ENCODE peak calls at places on chromosomes 3 and 15, in five cellular contexts. One of them, this sample, is unnamed.

GRCh38 chr15:76162784-76163428 is 103.1 kb downstream of the TMEM266 start:
- DNase-seq in SK-N-SH: no peak
- DNase-seq in IMR-90: no peak
- DNase-seq in adrenal gland: no peak
- DNase-seq in HepG2: no peak
- DNase-seq in this sample: no peak

GRCh38 chr3:13113346-13114335 is 40.4 kb upstream of the IQSEC1 start:
- DNase-seq in HepG2: no peak
- DNase-seq in adrenal gland: no peak
- DNase-seq in SK-N-SH: no peak
- DNase-seq in IMR-90: no peak
- DNase-seq in this sample: peak; percentile 22

GRCh38 chr15:65305776-65306175 is 1.3 kb downstream of the RNU5B-1 start:
- DNase-seq in adrenal gland: no peak
- DNase-seq in SK-N-SH: no peak
- DNase-seq in IMR-90: no peak
- DNase-seq in HepG2: no peak
- DNase-seq in this sample: no peak

GRCh38 chr3:69451594-69451993 is 65.7 kb upstream of the FRMD4B start:
- DNase-seq in IMR-90: no peak
- DNase-seq in adrenal gland: peak; percentile 63
- DNase-seq in HepG2: no peak
- DNase-seq in SK-N-SH: peak; percentile 78
- DNase-seq in this sample: no peak

GRCh38 chr3:98580774-98581365 is 12.5 kb downstream of the CPOX start:
- DNase-seq in IMR-90: no peak
- DNase-seq in HepG2: no peak
- DNase-seq in SK-N-SH: no peak
- DNase-seq in adrenal gland: no peak
- DNase-seq in this sample: no peak

GRCh38 chr3:101970915-101971314 is 121.6 kb downstream of the NFKBIZ start:
- DNase-seq in SK-N-SH: no peak
- DNase-seq in HepG2: no peak
- DNase-seq in adrenal gland: no peak
- DNase-seq in IMR-90: no peak
- DNase-seq in this sample: no peak

GRCh38 chr3:69370945-69371301 is 15.0 kb downstream of the FRMD4B start:
- DNase-seq in HepG2: no peak
- DNase-seq in IMR-90: no peak
- DNase-seq in SK-N-SH: no peak
- DNase-seq in adrenal gland: no peak
- DNase-seq in this sample: no peak

GRCh38 chr3:46629571-46630517 is 17.5 kb downstream of the FAM240A start:
- DNase-seq in HepG2: no peak
- DNase-seq in IMR-90: peak; percentile 76
- DNase-seq in adrenal gland: peak; percentile 86
- DNase-seq in SK-N-SH: peak; percentile 50
- DNase-seq in this sample: peak; percentile 80

GRCh38 chr15:33801954-33802353 is 166.3 kb upstream of the CHRM5 start:
- DNase-seq in HepG2: no peak
- DNase-seq in SK-N-SH: no peak
- DNase-seq in adrenal gland: no peak
- DNase-seq in IMR-90: no peak
- DNase-seq in this sample: no peak

GRCh38 chr3:134232976-134233375 is 17.7 kb downstream of the RYK start:
- DNase-seq in adrenal gland: no peak
- DNase-seq in HepG2: no peak
- DNase-seq in SK-N-SH: no peak
- DNase-seq in IMR-90: no peak
- DNase-seq in this sample: no peak

GRCh38 chr3:108242776-108243175 is 20.6 kb upstream of the IFT57 start:
- DNase-seq in adrenal gland: no peak
- DNase-seq in HepG2: no peak
- DNase-seq in SK-N-SH: no peak
- DNase-seq in IMR-90: no peak
- DNase-seq in this sample: no peak

GRCh38 chr3:40546811-40547210 is 22.1 kb downstream of the ZNF621 start:
- DNase-seq in adrenal gland: no peak
- DNase-seq in SK-N-SH: no peak
- DNase-seq in IMR-90: peak; percentile 70
- DNase-seq in HepG2: no peak
- DNase-seq in this sample: no peak

GRCh38 chr3:119616056-119616455 is 18.4 kb downstream of the PLA1A start:
- DNase-seq in adrenal gland: peak; percentile 35
- DNase-seq in SK-N-SH: no peak
- DNase-seq in HepG2: no peak
- DNase-seq in IMR-90: no peak
- DNase-seq in this sample: no peak

GRCh38 chr3:130077636-130078035 is 4.0 kb upstream of the ALG1L2 start:
- DNase-seq in HepG2: no peak
- DNase-seq in adrenal gland: no peak
- DNase-seq in SK-N-SH: no peak
- DNase-seq in IMR-90: no peak
- DNase-seq in this sample: no peak

GRCh38 chr3:79881431-79881830 is 113.6 kb upstream of the ROBO1 start:
- DNase-seq in IMR-90: no peak
- DNase-seq in adrenal gland: no peak
- DNase-seq in SK-N-SH: no peak
- DNase-seq in HepG2: no peak
- DNase-seq in this sample: no peak

GRCh38 chr3:12316721-12317351 is 28.0 kb downstream of the PPARG start:
- DNase-seq in adrenal gland: no peak
- DNase-seq in SK-N-SH: no peak
- DNase-seq in HepG2: peak; percentile 73
- DNase-seq in IMR-90: no peak
- DNase-seq in this sample: peak; percentile 3

GRCh38 chr3:144114767-144115166 is 143.1 kb downstream of the DIPK2A start:
- DNase-seq in adrenal gland: no peak
- DNase-seq in SK-N-SH: no peak
- DNase-seq in HepG2: no peak
- DNase-seq in IMR-90: peak; percentile 3
- DNase-seq in this sample: no peak

GRCh38 chr15:40093224-40093842 is 15.3 kb downstream of the BMF start:
- DNase-seq in SK-N-SH: no peak
- DNase-seq in IMR-90: peak; percentile 26
- DNase-seq in adrenal gland: peak; percentile 63
- DNase-seq in HepG2: no peak
- DNase-seq in this sample: peak; percentile 38

GRCh38 chr15:48077785-48078184 is 43.0 kb upstream of the SLC24A5 start:
- DNase-seq in adrenal gland: no peak
- DNase-seq in IMR-90: no peak
- DNase-seq in HepG2: no peak
- DNase-seq in SK-N-SH: no peak
- DNase-seq in this sample: no peak

GRCh38 chr3:72309626-72310025 is 524.7 kb upstream of the PROK2 start:
- DNase-seq in IMR-90: no peak
- DNase-seq in HepG2: no peak
- DNase-seq in adrenal gland: no peak
- DNase-seq in SK-N-SH: no peak
- DNase-seq in this sample: no peak

GRCh38 chr15:48017747-48018146 is 103.0 kb upstream of the SLC24A5 start:
- DNase-seq in adrenal gland: no peak
- DNase-seq in SK-N-SH: no peak
- DNase-seq in IMR-90: no peak
- DNase-seq in HepG2: no peak
- DNase-seq in this sample: no peak

GRCh38 chr3:128360243-128360642 is 106.4 kb downstream of the DNAJB8 start:
- DNase-seq in HepG2: peak; percentile 33
- DNase-seq in adrenal gland: no peak
- DNase-seq in IMR-90: no peak
- DNase-seq in SK-N-SH: no peak
- DNase-seq in this sample: no peak

GRCh38 chr3:156478931-156479330 is 76.0 kb downstream of the SSR3 start:
- DNase-seq in HepG2: no peak
- DNase-seq in IMR-90: no peak
- DNase-seq in SK-N-SH: no peak
- DNase-seq in adrenal gland: no peak
- DNase-seq in this sample: no peak

GRCh38 chr3:127175272-127175671 is 17.7 kb upstream of the PRR23E start:
- DNase-seq in adrenal gland: no peak
- DNase-seq in IMR-90: no peak
- DNase-seq in SK-N-SH: no peak
- DNase-seq in HepG2: no peak
- DNase-seq in this sample: no peak

DNA sequence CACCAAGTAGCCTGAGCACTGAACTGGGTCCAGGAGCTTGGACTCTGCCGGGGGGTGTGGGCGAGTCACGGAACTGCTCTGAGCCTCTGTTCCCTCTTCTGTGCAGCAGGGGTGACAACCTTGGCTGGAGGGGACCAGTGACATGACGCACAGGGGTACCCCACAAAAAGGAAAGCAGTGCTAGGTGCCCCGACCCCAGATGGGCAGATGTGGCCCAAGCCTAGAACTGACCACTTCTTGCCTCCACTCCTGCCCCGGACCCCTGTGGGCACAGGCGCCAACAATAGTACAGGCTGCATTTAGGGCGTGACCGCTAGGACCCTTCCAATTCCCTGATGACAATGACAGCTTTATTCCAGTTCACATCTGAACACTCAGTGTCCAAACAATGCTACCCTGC is 255.9 kb upstream of the LYSMD4 start:
- DNase-seq in HepG2: no peak
- DNase-seq in IMR-90: no peak
- DNase-seq in adrenal gland: no peak
- DNase-seq in SK-N-SH: no peak
- DNase-seq in this sample: no peak
- H3K4me3 ChIP-seq in HepG2: no peak overlapping the region
- H3K4me3 ChIP-seq in IMR-90: no peak overlapping the region
- H3K4me3 ChIP-seq in adrenal gland: no peak overlapping the region
- H3K4me3 ChIP-seq in SK-N-SH: no peak overlapping the region
- H3K4me3 ChIP-seq in this sample: no peak overlapping the region

GRCh38 chr3:189169728-189170127 is 2.0 kb upstream of the TPRG1 start:
- DNase-seq in HepG2: no peak
- DNase-seq in adrenal gland: no peak
- DNase-seq in SK-N-SH: peak; percentile 8
- DNase-seq in IMR-90: no peak
- DNase-seq in this sample: no peak
- TF ChIP-seq CTCF in HepG2: no peak
- TF ChIP-seq CTCF in adrenal gland: no peak
- TF ChIP-seq CTCF in SK-N-SH: peak; percentile 28
- TF ChIP-seq CTCF in IMR-90: no peak
- TF ChIP-seq CTCF in this sample: no peak

GRCh38 chr15:96166223-96167200 is 164.0 kb upstream of the NR2F2 start:
- DNase-seq in HepG2: no peak
- DNase-seq in IMR-90: no peak
- DNase-seq in adrenal gland: no peak
- DNase-seq in SK-N-SH: no peak
- DNase-seq in this sample: no peak

GRCh38 chr15:96171842-96172241 is 158.7 kb upstream of the NR2F2 start:
- DNase-seq in IMR-90: peak; percentile 19
- DNase-seq in HepG2: peak; percentile 79
- DNase-seq in adrenal gland: no peak
- DNase-seq in SK-N-SH: no peak
- DNase-seq in this sample: no peak

GRCh38 chr15:96165775-96166174 is 164.7 kb upstream of the NR2F2 start:
- DNase-seq in SK-N-SH: no peak
- DNase-seq in HepG2: no peak
- DNase-seq in IMR-90: no peak
- DNase-seq in adrenal gland: no peak
- DNase-seq in this sample: no peak

GRCh38 chr15:96171271-96171739 is 159.2 kb upstream of the NR2F2 start:
- DNase-seq in SK-N-SH: no peak
- DNase-seq in adrenal gland: no peak
- DNase-seq in HepG2: peak; percentile 88
- DNase-seq in IMR-90: no peak
- DNase-seq in this sample: no peak

DNA sequence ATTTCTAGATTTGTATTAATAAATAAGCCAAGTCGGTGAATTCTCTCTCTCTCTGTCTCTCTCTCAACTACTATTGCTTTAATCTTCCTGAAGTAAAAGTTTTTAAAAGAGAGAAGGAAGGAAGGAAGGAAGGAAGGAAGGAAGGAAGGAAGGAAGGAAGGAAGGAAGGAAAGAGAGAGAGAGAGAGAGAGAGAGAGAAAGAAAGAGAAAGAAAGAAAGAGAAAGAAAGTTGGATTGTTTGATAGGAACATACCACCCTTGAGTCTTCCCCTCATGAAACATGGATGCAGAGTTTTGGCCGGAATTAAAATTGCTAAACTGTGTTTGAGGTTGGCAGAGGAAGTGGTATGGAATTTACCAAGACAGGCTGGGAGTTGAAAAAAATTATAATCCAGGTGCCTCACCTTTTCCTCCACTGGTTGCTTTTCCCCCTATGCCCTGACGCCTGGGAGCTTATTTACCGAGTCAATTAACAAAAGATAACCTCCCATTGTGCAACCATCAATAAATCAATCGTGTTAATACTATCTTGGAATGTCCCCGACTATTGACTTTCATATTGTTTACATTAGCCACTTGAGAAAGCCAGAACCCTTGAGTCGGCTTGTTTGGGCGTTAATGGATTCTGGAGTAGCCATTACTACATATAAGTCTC is 159.8 kb upstream of the NR2F2 start:
- DNase-seq in adrenal gland: no peak
- DNase-seq in SK-N-SH: no peak
- DNase-seq in HepG2: peak; percentile 9
- DNase-seq in IMR-90: no peak
- DNase-seq in this sample: no peak
- H3K4me3 ChIP-seq in adrenal gland: no peak overlapping the region
- H3K4me3 ChIP-seq in SK-N-SH: no peak overlapping the region
- H3K4me3 ChIP-seq in HepG2: peak overlapping the region; percentile 52
- H3K4me3 ChIP-seq in IMR-90: no peak overlapping the region
- H3K4me3 ChIP-seq in this sample: no peak overlapping the region

GRCh38 chr15:73467758-73468157 is 24.8 kb downstream of the REC114 start:
- DNase-seq in SK-N-SH: no peak
- DNase-seq in adrenal gland: no peak
- DNase-seq in IMR-90: no peak
- DNase-seq in HepG2: no peak
- DNase-seq in this sample: no peak

GRCh38 chr15:73460662-73461061 is 17.7 kb downstream of the REC114 start:
- DNase-seq in SK-N-SH: no peak
- DNase-seq in HepG2: no peak
- DNase-seq in IMR-90: no peak
- DNase-seq in adrenal gland: no peak
- DNase-seq in this sample: no peak

GRCh38 chr15:73464602-73465001 is 21.6 kb downstream of the REC114 start:
- DNase-seq in adrenal gland: no peak
- DNase-seq in HepG2: no peak
- DNase-seq in SK-N-SH: no peak
- DNase-seq in IMR-90: no peak
- DNase-seq in this sample: peak; percentile 2
- TF ChIP-seq CTCF in adrenal gland: no peak
- TF ChIP-seq CTCF in HepG2: peak; percentile 11
- TF ChIP-seq CTCF in SK-N-SH: peak; percentile 26
- TF ChIP-seq CTCF in IMR-90: no peak
- TF ChIP-seq CTCF in this sample: peak; percentile 45

DNA sequence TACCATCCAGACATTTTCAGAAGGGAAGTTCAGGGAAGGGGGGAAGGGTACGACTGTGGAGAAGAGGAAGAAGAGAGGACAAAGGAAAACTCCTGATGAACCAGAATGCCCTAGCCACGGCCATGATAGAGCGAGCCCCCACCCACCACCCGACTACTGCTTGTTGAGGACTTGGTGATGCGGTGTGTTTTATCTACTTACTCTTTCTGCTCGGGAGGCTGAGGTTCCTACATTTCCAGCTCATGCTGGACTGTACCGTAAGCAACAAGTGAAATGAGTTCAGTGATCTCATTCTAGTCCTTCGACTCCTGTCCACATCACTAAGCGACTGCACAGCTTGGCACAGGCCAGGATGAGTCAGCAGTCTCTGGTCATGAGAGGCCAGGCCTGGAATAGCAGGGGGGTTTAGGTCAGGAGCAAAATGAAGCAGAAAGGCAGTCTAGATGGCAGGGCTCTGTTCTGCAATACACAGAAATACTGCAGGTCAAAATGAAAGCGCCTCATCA is 330.9 kb downstream of the TIGIT start:
- DNase-seq in adrenal gland: peak; percentile 99
- DNase-seq in SK-N-SH: peak; percentile 4
- DNase-seq in IMR-90: peak; percentile 99
- DNase-seq in HepG2: peak; percentile 87
- DNase-seq in this sample: no peak
- H3K4me3 ChIP-seq in adrenal gland: peak overlapping the region; percentile 58
- H3K4me3 ChIP-seq in SK-N-SH: peak overlapping the region; percentile 49
- H3K4me3 ChIP-seq in IMR-90: peak overlapping the region; percentile 62
- H3K4me3 ChIP-seq in HepG2: peak overlapping the region; percentile 52
- H3K4me3 ChIP-seq in this sample: no peak overlapping the region